ENCODE peak calls at places on chromosomes 7 and 10, in four cellular contexts. X is Panc1, Y is HepG2, P is K562. D is an unnamed sample.

GRCh38 chr7:24024689-24025088 is 259.3 kb upstream of the NPY start:
- DNase-seq in Y (no peak), X (no peak), P (no peak), D (no peak)

GRCh38 chr7:132451161-132451560 is 125.1 kb downstream of the PLXNA4 start:
- DNase-seq in X (no peak), P (no peak), Y (no peak), D (no peak)

GRCh38 chr7:1767524-1767923 is 97.4 kb downstream of the ELFN1 start:
- DNase-seq in X (no peak), P (peak), Y (peak), D (peak)

GRCh38 chr7:51995780-51996179 is 679.2 kb upstream of the COBL start:
- DNase-seq in Y (no peak), X (no peak), P (no peak), D (no peak)

GRCh38 chr10:26238378-26238777 is 21.8 kb downstream of the GAD2 start:
- DNase-seq in X (no peak), P (no peak), Y (no peak), D (no peak)

GRCh38 chr7:114937422-114937821 is 15.5 kb downstream of the MDFIC start:
- DNase-seq in X (no peak), P (no peak), Y (no peak), D (no peak)

GRCh38 chr7:138545123-138545522 is 85.1 kb downstream of the TRIM24 start:
- DNase-seq in Y (no peak), X (no peak), P (no peak), D (no peak)

GRCh38 chr10:81963606-81964005 is 88.6 kb downstream of the NRG3 start:
- DNase-seq in Y (no peak), X (no peak), P (no peak), D (no peak)

GRCh38 chr7:137757146-137757925 is 89.4 kb downstream of the DGKI start:
- DNase-seq in P (no peak), Y (no peak), X (no peak), D (no peak)

DNA sequence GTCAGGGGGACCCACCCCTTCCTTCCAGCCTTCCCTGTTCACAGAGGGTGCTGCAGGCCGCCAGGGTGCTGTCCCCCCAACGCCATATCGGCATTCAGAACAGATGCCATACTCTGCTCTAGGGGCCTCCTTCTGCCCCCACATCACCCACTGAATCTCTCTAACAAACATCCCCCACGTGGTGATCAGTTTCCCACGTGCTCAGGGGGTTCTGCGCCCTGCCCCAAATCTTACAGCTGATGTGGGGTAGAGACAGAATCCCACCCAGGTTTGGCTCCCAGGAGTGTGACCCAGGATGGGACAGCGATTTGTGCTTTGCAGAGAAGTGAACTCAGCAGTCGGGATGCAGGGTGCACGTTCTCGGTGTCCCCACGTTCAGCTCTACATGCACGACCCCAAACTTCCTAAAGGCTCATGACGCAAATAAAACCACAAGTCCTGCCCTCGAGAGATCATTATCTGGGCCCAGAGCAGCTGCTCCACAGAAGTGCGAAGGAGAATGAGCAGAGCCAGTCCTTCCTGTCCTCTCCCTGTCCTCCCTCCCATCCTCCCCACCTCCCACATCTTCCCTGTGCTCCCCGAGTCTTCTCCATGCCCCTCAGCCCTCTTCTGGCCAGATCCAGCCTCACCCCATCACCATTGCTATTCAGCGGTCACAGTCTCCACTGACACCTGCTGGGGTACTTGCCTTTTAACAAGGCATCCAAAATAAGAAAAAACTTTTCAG is 423.4 kb downstream of the DNAJB6 start:
- DNase-seq in Y (no peak), P (no peak), X (no peak), D (peak)
- TF ChIP-seq TCF7L2 in Y (no peak), P (no peak), X (no peak), D (no peak)

GRCh38 chr7:43481905-43482678 is 100.8 kb upstream of the STK17A start:
- DNase-seq in Y (no peak), X (no peak), P (no peak), D (no peak)
- TF ChIP-seq TCF7L2 in Y (no peak), X (no peak), P (no peak), D (no peak)

GRCh38 chr7:22427855-22428254 is 70.9 kb upstream of the RAPGEF5 start:
- DNase-seq in X (no peak), Y (no peak), P (no peak), D (no peak)

GRCh38 chr7:22426463-22427121 is 69.6 kb upstream of the RAPGEF5 start:
- DNase-seq in Y (no peak), X (no peak), P (no peak), D (no peak)

GRCh38 chr7:22425361-22425760 is 68.4 kb upstream of the RAPGEF5 start:
- DNase-seq in Y (no peak), P (no peak), X (no peak), D (no peak)

GRCh38 chr7:22429386-22429785 is 70.6 kb downstream of the STEAP1B start:
- DNase-seq in X (no peak), Y (no peak), P (no peak), D (no peak)

DNA sequence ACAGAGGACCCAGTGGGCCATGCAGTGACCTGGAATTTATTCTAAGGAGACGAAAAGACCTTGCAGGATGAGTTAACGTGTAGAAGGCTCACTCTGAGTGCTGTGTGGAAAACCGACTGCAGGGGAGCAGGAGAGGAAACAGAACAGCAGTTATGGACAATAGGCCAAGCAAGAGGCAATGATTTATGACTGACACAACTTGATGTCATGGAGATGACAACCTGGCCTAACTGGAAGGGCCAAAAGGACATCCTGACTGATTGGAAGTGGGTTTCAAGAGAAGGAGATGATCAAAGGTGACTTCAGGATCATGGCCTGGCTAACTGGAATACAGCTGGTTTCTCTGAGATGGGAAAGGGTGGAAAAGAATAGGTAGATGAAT is 70.2 kb upstream of the RAPGEF5 start:
- DNase-seq in Y (no peak), P (no peak), X (no peak), D (no peak)
- TF ChIP-seq TCF7L2 in Y (no peak), P (no peak), X (no peak), D (no peak)

GRCh38 chr10:126160971-126161630 is 227.2 kb downstream of the ADAM12 start:
- DNase-seq in Y (no peak), P (no peak), X (no peak), D (peak)
- TF ChIP-seq TCF7L2 in Y (no peak), P (no peak), X (no peak), D (no peak)

DNA sequence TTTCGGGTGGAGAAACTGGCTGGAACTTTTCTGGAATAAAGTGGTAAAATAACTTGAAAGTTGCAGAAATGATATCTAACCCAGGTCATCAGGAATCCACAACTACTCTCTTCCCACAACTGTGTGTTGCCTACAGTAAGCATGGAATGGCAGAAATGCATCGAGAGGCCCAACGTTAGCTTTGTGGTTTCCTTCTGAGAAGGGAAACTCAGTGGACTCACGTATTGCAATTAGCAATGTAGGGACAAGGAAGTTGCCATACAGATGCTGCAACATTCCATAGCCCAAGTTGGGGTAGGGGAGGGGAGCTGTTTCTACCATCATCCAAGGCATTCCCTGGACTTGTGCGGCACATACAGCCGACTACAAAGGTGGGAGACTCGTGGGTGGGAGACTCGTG is 1.9 kb downstream of the PON1 start:
- DNase-seq in X (no peak), Y (no peak), P (no peak), D (no peak)
- TF ChIP-seq TCF7L2 in X (no peak), Y (no peak), P (no peak), D (no peak)

GRCh38 chr10:44878704-44879530 is 32.2 kb upstream of the TMEM72 start:
- DNase-seq in Y (peak), P (peak), X (no peak), D (no peak)

GRCh38 chr10:44873156-44873555 is 38.0 kb upstream of the TMEM72 start:
- DNase-seq in P (no peak), X (no peak), Y (no peak), D (no peak)

GRCh38 chr10:44879531-44879899 is 31.6 kb upstream of the TMEM72 start:
- DNase-seq in Y (no peak), P (no peak), X (no peak), D (no peak)

DNA sequence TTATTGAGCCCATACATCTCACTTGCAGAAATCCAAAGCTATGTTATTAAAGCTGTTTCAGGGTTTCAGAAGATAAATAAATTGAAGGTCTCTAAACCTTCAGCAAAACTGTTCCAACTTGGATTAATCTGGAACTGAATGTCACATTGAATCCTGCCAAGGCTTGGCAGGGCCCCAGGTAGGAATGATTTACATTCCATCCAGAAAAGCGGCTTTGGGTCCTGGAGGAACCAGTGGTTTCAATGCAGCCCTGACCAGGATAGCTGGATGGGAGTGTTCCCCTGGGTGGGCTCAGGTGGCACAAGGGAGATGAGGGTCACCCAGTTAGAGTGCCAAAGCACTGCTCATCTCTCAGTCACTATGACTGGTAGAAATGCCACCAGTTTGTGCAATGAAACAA is 37.0 kb upstream of the TMEM72 start:
- DNase-seq in X (no peak), Y (no peak), P (no peak), D (no peak)
- TF ChIP-seq TCF7L2 in X (no peak), Y (no peak), P (no peak), D (no peak)

DNA sequence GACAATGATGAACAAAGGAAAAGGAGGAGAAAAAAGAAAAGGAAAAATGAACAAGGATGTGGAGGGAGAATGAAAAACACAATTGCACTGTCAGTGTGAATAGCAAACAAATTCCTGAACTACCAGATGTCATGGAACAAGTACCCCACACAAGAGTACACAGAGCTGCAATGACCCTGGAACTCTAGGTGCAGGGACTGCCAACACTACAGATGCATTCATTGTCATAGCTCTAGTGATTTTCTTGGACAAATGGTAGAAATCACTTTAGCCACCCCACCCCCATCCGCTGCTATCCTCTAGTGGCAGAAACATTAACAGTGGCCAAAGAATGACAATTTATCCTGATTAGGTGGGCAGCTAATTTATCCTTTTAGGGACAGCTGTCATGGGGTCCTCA is 3.1 kb downstream of the RNF133 start:
- DNase-seq in X (no peak), Y (peak), P (no peak), D (no peak)
- TF ChIP-seq TCF7L2 in X (no peak), Y (no peak), P (no peak), D (no peak)

D was measured in HCT116.